ENCODE peak calls at places on chromosomes 6 and 20, in five cellular contexts. One of them, this sample, is unnamed.

GRCh38 chr6:49416195-49416594 is 46.9 kb downstream of the MMUT start:
- DNase-seq in heart left ventricle: no peak
- DNase-seq in H54: no peak
- DNase-seq in GM12892: no peak
- DNase-seq in A549: no peak
- DNase-seq in this sample: no peak

GRCh38 chr20:41734506-41734945 is 116.3 kb upstream of the CHD6 start:
- DNase-seq in heart left ventricle: no peak
- DNase-seq in H54: peak
- DNase-seq in GM12892: no peak
- DNase-seq in A549: peak
- DNase-seq in this sample: peak

GRCh38 chr20:10636326-10636818 is 37.4 kb downstream of the JAG1 start:
- DNase-seq in heart left ventricle: no peak
- DNase-seq in H54: no peak
- DNase-seq in GM12892: no peak
- DNase-seq in A549: no peak
- DNase-seq in this sample: no peak

GRCh38 chr6:4644962-4645361 is 131.2 kb upstream of the CDYL start:
- DNase-seq in heart left ventricle: no peak
- DNase-seq in H54: no peak
- DNase-seq in GM12892: no peak
- DNase-seq in A549: no peak
- DNase-seq in this sample: no peak

GRCh38 chr6:12570461-12571030 is 146.0 kb upstream of the PHACTR1 start:
- DNase-seq in heart left ventricle: no peak
- DNase-seq in H54: no peak
- DNase-seq in GM12892: no peak
- DNase-seq in A549: no peak
- DNase-seq in this sample: no peak

GRCh38 chr6:960356-960755 is 267.4 kb upstream of the EXOC2 start:
- DNase-seq in heart left ventricle: no peak
- DNase-seq in H54: no peak
- DNase-seq in GM12892: no peak
- DNase-seq in A549: no peak
- DNase-seq in this sample: no peak

GRCh38 chr6:43773050-43773956 is 3.3 kb downstream of the VEGFA start:
- DNase-seq in heart left ventricle: peak
- DNase-seq in H54: peak
- DNase-seq in GM12892: peak
- DNase-seq in A549: peak
- DNase-seq in this sample: peak

GRCh38 chr20:33636776-33637175 is 25.4 kb upstream of the C20orf144 start:
- DNase-seq in heart left ventricle: no peak
- DNase-seq in H54: no peak
- DNase-seq in GM12892: no peak
- DNase-seq in A549: no peak
- DNase-seq in this sample: no peak

GRCh38 chr6:129335792-129336191 is 374.2 kb downstream of the ARHGAP18 start:
- DNase-seq in heart left ventricle: no peak
- DNase-seq in H54: no peak
- DNase-seq in GM12892: no peak
- DNase-seq in A549: no peak
- DNase-seq in this sample: no peak

GRCh38 chr20:37297066-37297736 is 7.7 kb downstream of the MANBAL start:
- DNase-seq in heart left ventricle: no peak
- DNase-seq in H54: no peak
- DNase-seq in GM12892: no peak
- DNase-seq in A549: peak
- DNase-seq in this sample: no peak

GRCh38 chr6:122372647-122373046 is 26.8 kb upstream of the HSF2 start:
- DNase-seq in heart left ventricle: no peak
- DNase-seq in H54: no peak
- DNase-seq in GM12892: no peak
- DNase-seq in A549: no peak
- DNase-seq in this sample: no peak

GRCh38 chr20:21505161-21505809 is 8.6 kb downstream of the NKX2-2 start:
- DNase-seq in heart left ventricle: peak
- DNase-seq in H54: peak
- DNase-seq in GM12892: no peak
- DNase-seq in A549: peak
- DNase-seq in this sample: peak

GRCh38 chr6:84696181-84696580 is 68.2 kb downstream of the TBX18 start:
- DNase-seq in heart left ventricle: no peak
- DNase-seq in H54: no peak
- DNase-seq in GM12892: no peak
- DNase-seq in A549: no peak
- DNase-seq in this sample: no peak

GRCh38 chr20:17227669-17228623 is 1.1 kb downstream of the PCSK2 start:
- DNase-seq in heart left ventricle: no peak
- DNase-seq in H54: no peak
- DNase-seq in GM12892: no peak
- DNase-seq in A549: no peak
- DNase-seq in this sample: no peak

GRCh38 chr6:149182262-149182661 is 135.2 kb upstream of the TAB2 start:
- DNase-seq in heart left ventricle: no peak
- DNase-seq in H54: no peak
- DNase-seq in GM12892: no peak
- DNase-seq in A549: no peak
- DNase-seq in this sample: no peak

GRCh38 chr20:62313460-62314338 is 10.9 kb downstream of the ADRM1 start:
- DNase-seq in heart left ventricle: no peak
- DNase-seq in H54: no peak
- DNase-seq in GM12892: no peak
- DNase-seq in A549: no peak
- DNase-seq in this sample: no peak
- TF ChIP-seq POLR2A in heart left ventricle: no peak
- TF ChIP-seq POLR2A in H54: no peak
- TF ChIP-seq POLR2A in GM12892: no peak
- TF ChIP-seq POLR2A in A549: no peak
- TF ChIP-seq POLR2A in this sample: no peak

DNA sequence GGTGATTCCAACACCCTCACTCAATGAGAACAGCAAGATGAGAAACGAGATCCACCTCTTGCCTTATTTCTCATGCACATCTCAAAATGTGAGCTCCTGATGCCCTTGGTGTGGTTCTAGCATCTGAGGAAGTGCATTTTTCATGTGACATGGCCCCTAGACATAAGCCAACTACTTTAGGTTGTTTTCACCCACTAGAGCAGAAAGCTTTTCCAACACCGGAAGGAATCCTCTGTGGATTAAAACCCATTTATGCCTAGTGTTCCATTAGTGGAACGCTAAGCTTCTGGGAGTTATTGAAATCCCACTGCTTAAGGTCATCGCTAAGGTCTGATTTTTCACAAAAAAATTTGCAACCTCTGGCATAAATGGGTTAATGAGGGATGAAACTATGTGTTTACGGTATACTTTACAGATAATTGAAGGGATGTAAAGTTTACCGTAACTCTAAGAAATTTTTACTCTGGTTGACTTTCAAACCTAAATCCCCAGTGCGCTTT is 24.0 kb downstream of the CYP24A1 start:
- DNase-seq in heart left ventricle: no peak
- DNase-seq in H54: no peak
- DNase-seq in GM12892: no peak
- DNase-seq in A549: peak
- DNase-seq in this sample: no peak
- TF ChIP-seq POLR2A in heart left ventricle: no peak
- TF ChIP-seq POLR2A in H54: no peak
- TF ChIP-seq POLR2A in GM12892: no peak
- TF ChIP-seq POLR2A in A549: no peak
- TF ChIP-seq POLR2A in this sample: no peak

GRCh38 chr6:135497412-135498177 is at the start of gene AHI1:
- DNase-seq in heart left ventricle: peak
- DNase-seq in H54: peak
- DNase-seq in GM12892: peak
- DNase-seq in A549: peak
- DNase-seq in this sample: peak
- TF ChIP-seq POLR2A in heart left ventricle: peak
- TF ChIP-seq POLR2A in H54: peak
- TF ChIP-seq POLR2A in GM12892: peak
- TF ChIP-seq POLR2A in A549: peak
- TF ChIP-seq POLR2A in this sample: peak

DNA sequence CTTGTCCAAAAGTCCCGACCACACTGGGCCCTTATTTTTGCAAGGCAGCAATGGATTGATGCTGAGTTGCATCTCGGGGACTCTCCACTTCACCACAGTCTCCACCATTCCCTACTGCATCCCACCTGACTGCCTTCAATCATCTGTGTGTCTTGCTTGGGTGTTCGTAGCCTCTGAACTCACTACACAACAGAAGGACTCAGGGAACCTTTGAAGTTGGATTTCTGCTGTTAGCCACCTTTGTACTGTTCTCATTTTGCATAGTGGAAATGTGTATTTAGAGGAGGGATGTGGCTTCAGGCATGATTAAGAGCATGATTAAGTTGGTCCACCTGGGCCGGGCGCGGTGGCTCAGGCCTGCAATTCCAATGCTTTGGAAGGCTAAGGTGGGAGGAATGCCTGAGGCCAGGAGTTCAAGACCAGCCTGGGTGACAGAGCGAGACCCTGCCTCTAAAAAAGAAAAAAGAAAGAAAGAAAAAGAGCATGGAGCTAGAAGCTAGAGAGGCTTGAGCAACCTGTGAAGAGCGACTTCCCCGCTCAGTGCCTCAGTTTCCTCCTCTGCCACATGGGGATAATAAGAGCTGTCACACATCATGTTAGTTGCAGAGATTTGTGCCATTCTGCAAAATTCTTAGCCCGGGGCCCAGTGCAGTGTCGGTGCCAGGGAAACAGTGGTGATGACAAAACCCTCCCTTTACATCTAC is 121.3 kb upstream of the PTPN1 start:
- DNase-seq in heart left ventricle: no peak
- DNase-seq in H54: no peak
- DNase-seq in GM12892: no peak
- DNase-seq in A549: no peak
- DNase-seq in this sample: no peak
- TF ChIP-seq POLR2A in heart left ventricle: no peak
- TF ChIP-seq POLR2A in H54: no peak
- TF ChIP-seq POLR2A in GM12892: no peak
- TF ChIP-seq POLR2A in A549: no peak
- TF ChIP-seq POLR2A in this sample: no peak

DNA sequence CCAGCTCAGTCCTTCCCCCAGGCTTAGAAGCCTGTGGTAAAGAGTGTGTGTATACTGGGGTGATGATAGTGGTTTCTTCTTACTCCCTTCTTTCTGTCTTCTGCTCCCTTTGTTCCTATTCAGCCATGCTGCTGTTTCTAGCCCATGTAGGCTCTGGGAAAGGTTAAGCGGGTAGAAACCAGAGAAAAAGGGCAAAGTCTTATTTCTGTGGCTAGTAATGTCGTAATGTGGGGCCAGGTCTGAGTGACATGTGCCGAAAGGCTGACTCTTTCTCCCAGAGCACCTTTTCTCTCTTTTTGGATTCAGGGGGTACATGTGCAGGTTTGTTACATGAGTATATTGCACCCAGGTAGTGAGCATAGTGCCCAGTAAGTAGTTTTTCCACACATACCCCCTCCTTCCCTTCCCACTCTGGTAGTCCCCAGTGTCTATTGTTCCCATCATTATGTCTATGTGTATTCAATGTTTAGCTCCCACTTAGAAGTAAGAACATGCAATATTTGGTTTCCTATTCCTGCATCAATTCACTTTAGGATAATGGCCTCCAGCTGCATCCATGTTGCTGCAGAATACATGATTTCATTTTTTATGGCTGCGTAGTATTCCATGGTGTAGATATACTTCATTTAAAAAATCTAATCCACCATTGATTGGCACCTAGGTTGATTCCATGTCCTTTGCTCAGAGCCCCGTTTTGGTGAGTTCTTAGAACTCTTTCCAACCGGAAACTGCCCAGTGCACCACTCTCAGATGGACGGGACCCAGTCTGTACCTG is 74.3 kb downstream of the EFHC1 start:
- DNase-seq in heart left ventricle: no peak
- DNase-seq in H54: no peak
- DNase-seq in GM12892: no peak
- DNase-seq in A549: no peak
- DNase-seq in this sample: no peak
- TF ChIP-seq POLR2A in heart left ventricle: no peak
- TF ChIP-seq POLR2A in H54: no peak
- TF ChIP-seq POLR2A in GM12892: no peak
- TF ChIP-seq POLR2A in A549: no peak
- TF ChIP-seq POLR2A in this sample: no peak

GRCh38 chr6:112318505-112318904 is 28.6 kb upstream of the RFPL4B start:
- DNase-seq in heart left ventricle: no peak
- DNase-seq in H54: no peak
- DNase-seq in GM12892: no peak
- DNase-seq in A549: no peak
- DNase-seq in this sample: no peak

GRCh38 chr6:112325449-112325848 is 21.7 kb upstream of the RFPL4B start:
- DNase-seq in heart left ventricle: no peak
- DNase-seq in H54: no peak
- DNase-seq in GM12892: no peak
- DNase-seq in A549: no peak
- DNase-seq in this sample: no peak

GRCh38 chr6:112320561-112321300 is 26.4 kb upstream of the RFPL4B start:
- DNase-seq in heart left ventricle: no peak
- DNase-seq in H54: no peak
- DNase-seq in GM12892: no peak
- DNase-seq in A549: no peak
- DNase-seq in this sample: no peak

GRCh38 chr6:112317461-112317860 is 29.7 kb upstream of the RFPL4B start:
- DNase-seq in heart left ventricle: no peak
- DNase-seq in H54: no peak
- DNase-seq in GM12892: no peak
- DNase-seq in A549: no peak
- DNase-seq in this sample: no peak

GRCh38 chr6:112321882-112322508 is 25.1 kb upstream of the RFPL4B start:
- DNase-seq in heart left ventricle: no peak
- DNase-seq in H54: no peak
- DNase-seq in GM12892: no peak
- DNase-seq in A549: no peak
- DNase-seq in this sample: no peak
- TF ChIP-seq POLR2A in heart left ventricle: no peak
- TF ChIP-seq POLR2A in H54: no peak
- TF ChIP-seq POLR2A in GM12892: no peak
- TF ChIP-seq POLR2A in A549: no peak
- TF ChIP-seq POLR2A in this sample: no peak

This sample was measured in erythroblast.